ENCODE peak calls at places on chromosomes 13 and 19, in eight cellular contexts. Q, H, K, B, Y, M, I and D are unnamed samples. For H3K9me3 and H3K27me3, the result is how much of the 10 kb centered on the place peaks cover.

GRCh38 chr13:73984949-73985691 is 149.1 kb downstream of the KLF12 start:
- DNase-seq in H (peak), B (no peak), I (peak), Q (no peak), Y (peak), K (no peak), M (no peak), D (peak)

GRCh38 chr13:110683203-110683883 is 22.6 kb downstream of the CARS2 start:
- DNase-seq in I (no peak), H (no peak), M (no peak), B (no peak), Y (no peak), K (peak), Q (no peak), D (peak)

GRCh38 chr13:96781141-96781540 is 213.1 kb downstream of the OXGR1 start:
- DNase-seq in Q (no peak), H (no peak), K (no peak), M (no peak), I (no peak), Y (no peak), B (peak), D (no peak)

GRCh38 chr19:6737284-6737872 is at the start of gene GPR108:
- DNase-seq in I (peak), K (peak), M (peak), Y (peak), Q (peak), H (peak), B (peak), D (peak)

GRCh38 chr13:97723655-97724054 is 229.8 kb upstream of the IPO5 start:
- DNase-seq in K (no peak), B (no peak), H (no peak), M (no peak), Q (no peak), Y (no peak), I (no peak), D (no peak)

GRCh38 chr13:106182404-106182803 is 353.1 kb downstream of the EFNB2 start:
- DNase-seq in Y (no peak), Q (peak), B (no peak), H (no peak), K (peak), M (no peak), I (no peak), D (no peak)

GRCh38 chr13:79782541-79783216 is 301.7 kb downstream of the NDFIP2 start:
- DNase-seq in I (peak), K (no peak), Y (peak), M (peak), H (no peak), B (no peak), Q (peak), D (no peak)

GRCh38 chr19:17686592-17687042 is 1.5 kb downstream of the UNC13A start:
- DNase-seq in M (peak), Q (no peak), B (no peak), K (peak), H (no peak), I (no peak), Y (peak), D (no peak)

GRCh38 chr13:33164331-33164730 is 121.2 kb downstream of the STARD13 start:
- DNase-seq in M (no peak), Q (no peak), I (no peak), K (no peak), H (no peak), Y (no peak), B (no peak), D (no peak)

GRCh38 chr13:31274345-31274870 is 74.6 kb downstream of the B3GLCT start:
- DNase-seq in K (no peak), B (no peak), Y (no peak), Q (no peak), H (no peak), M (no peak), I (no peak), D (no peak)

GRCh38 chr13:73242515-73243015 is 183.8 kb downstream of the KLF5 start:
- DNase-seq in Q (no peak), M (no peak), B (no peak), H (no peak), K (no peak), I (no peak), Y (no peak), D (no peak)

GRCh38 chr19:35673121-35673804 is 6.9 kb downstream of the UPK1A start:
- DNase-seq in H (no peak), K (no peak), I (peak), M (no peak), B (no peak), Y (no peak), Q (no peak), D (peak)

GRCh38 chr19:58395220-58395978 is at the start of gene RNF225:
- DNase-seq in H (no peak), I (peak), Q (no peak), K (no peak), Y (no peak), M (no peak), B (no peak), D (no peak)

GRCh38 chr13:72314210-72314609 is 413.2 kb downstream of the MZT1 start:
- DNase-seq in Q (no peak), B (no peak), M (no peak), H (no peak), K (peak), Y (no peak), I (no peak), D (no peak)

GRCh38 chr19:55586976-55587668 is 6.5 kb upstream of the ZNF579 start:
- DNase-seq in I (peak), Q (peak), Y (peak), H (peak), M (peak), B (peak), K (peak), D (peak)

GRCh38 chr13:59790626-59791025 is 373.1 kb downstream of the DIAPH3 start:
- DNase-seq in H (no peak), M (no peak), Y (no peak), Q (no peak), I (no peak), B (no peak), K (peak), D (no peak)

GRCh38 chr19:1767464-1767933 is 14.2 kb downstream of the ONECUT3 start:
- DNase-seq in Y (no peak), Q (no peak), K (peak), M (peak), I (no peak), H (peak), B (no peak), D (peak)

GRCh38 chr19:5002143-5002542 is 33.2 kb downstream of the KDM4B start:
- DNase-seq in Y (no peak), H (no peak), M (no peak), Q (no peak), B (no peak), K (no peak), I (no peak), D (no peak)

GRCh38 chr19:35545855-35546381 is 492 bp downstream of the TMEM147 start:
- DNase-seq in M (peak), Y (no peak), I (peak), B (no peak), Q (no peak), H (no peak), K (peak), D (peak)

GRCh38 chr19:3899531-3900294 is 19.2 kb downstream of the ATCAY start:
- DNase-seq in I (no peak), H (no peak), B (peak), M (no peak), Y (no peak), Q (no peak), K (no peak), D (no peak)

GRCh38 chr19:48741222-48741999 is 1.0 kb upstream of the RASIP1 start:
- DNase-seq in B (no peak), Y (peak), M (peak), Q (no peak), K (peak), H (no peak), I (peak), D (no peak)

GRCh38 chr19:1848399-1849131 is at the start of gene REXO1:
- DNase-seq in Y (peak), H (peak), I (peak), B (peak), M (peak), Q (peak), K (peak), D (peak)

GRCh38 chr19:55481148-55482127 is 3.5 kb upstream of the NAT14 start:
- DNase-seq in Q (no peak), M (no peak), H (no peak), Y (no peak), B (no peak), I (no peak), K (no peak), D (peak)

GRCh38 chr19:47779524-47780214 is 1.2 kb downstream of the SELENOW start:
- DNase-seq in K (no peak), M (no peak), H (no peak), Y (peak), B (peak), Q (no peak), I (no peak), D (no peak)

GRCh38 chr13:75294110-75294509 is 187.9 kb downstream of the TBC1D4 start:
- DNase-seq in I (no peak), Y (no peak), H (no peak), Q (no peak), B (no peak), K (no peak), M (no peak), D (no peak)

GRCh38 chr19:15025237-15025636 is 24.0 kb upstream of the CASP14 start:
- DNase-seq in M (no peak), I (no peak), Y (no peak), K (peak), H (no peak), Q (no peak), B (no peak), D (no peak)

GRCh38 chr19:48818234-48818823 is 7.5 kb upstream of the BCAT2 start:
- DNase-seq in M (no peak), Y (no peak), I (peak), H (no peak), B (no peak), Q (no peak), K (no peak), D (no peak)

GRCh38 chr19:10899171-10899653 is 27.9 kb downstream of the CARM1 start:
- DNase-seq in B (no peak), I (peak), M (no peak), H (no peak), Y (peak), K (no peak), Q (no peak), D (no peak)

GRCh38 chr19:1360818-1361461 is 22.8 kb upstream of the NDUFS7 start:
- DNase-seq in M (no peak), Q (peak), Y (peak), H (no peak), B (peak), K (peak), I (peak), D (no peak)

GRCh38 chr19:16519230-16519687 is 23.0 kb downstream of the CHERP start:
- DNase-seq in K (no peak), H (no peak), Q (no peak), M (no peak), B (no peak), Y (no peak), I (no peak), D (no peak)

GRCh38 chr19:47848871-47849473 is 10.1 kb upstream of the TPRX2 start:
- DNase-seq in B (no peak), K (peak), H (no peak), M (peak), Y (no peak), I (peak), Q (no peak), D (no peak)

GRCh38 chr19:19064811-19065745 is 1.3 kb downstream of the SLC25A42 start:
- DNase-seq in Q (no peak), I (no peak), M (peak), Y (no peak), B (no peak), K (peak), H (no peak), D (no peak)
- H3K9me3 ChIP-seq in Q (under half), I (under half), M (under half), Y (under half), B (under half), K (under half), H (under half), D (under half)

GRCh38 chr19:39261704-39262103 is 6.5 kb upstream of the IFNL2 start:
- DNase-seq in B (no peak), Y (no peak), K (no peak), M (no peak), H (no peak), Q (no peak), I (no peak), D (no peak)

GRCh38 chr19:39263912-39264305 is 4.3 kb upstream of the IFNL2 start:
- DNase-seq in Y (no peak), M (no peak), H (no peak), B (no peak), I (peak), K (no peak), Q (no peak), D (no peak)

GRCh38 chr19:39264306-39265290 is 3.6 kb upstream of the IFNL2 start:
- DNase-seq in K (no peak), Y (no peak), I (peak), Q (no peak), H (no peak), M (no peak), B (no peak), D (no peak)

GRCh38 chr19:39262496-39262895 is 5.7 kb upstream of the IFNL2 start:
- DNase-seq in I (peak), M (no peak), K (no peak), Q (no peak), H (no peak), B (no peak), Y (no peak), D (no peak)

GRCh38 chr19:39265321-39265916 is 2.8 kb upstream of the IFNL2 start:
- DNase-seq in I (peak), B (no peak), Y (no peak), H (no peak), M (no peak), K (no peak), Q (no peak), D (no peak)
- H3K27me3 ChIP-seq in I (half or more), B (under half), Y (under half), H (under half), M (under half), K (half or more), Q (half or more), D (under half)

GRCh38 chr19:31596751-31597150 is 247.5 kb upstream of the TSHZ3 start:
- DNase-seq in H (no peak), B (no peak), K (no peak), M (no peak), Q (no peak), Y (no peak), I (no peak), D (no peak)

GRCh38 chr19:31598730-31599238 is 249.5 kb upstream of the TSHZ3 start:
- DNase-seq in M (no peak), K (no peak), Q (no peak), I (no peak), Y (no peak), H (no peak), B (no peak), D (no peak)

GRCh38 chr19:31595521-31595920 is 246.3 kb upstream of the TSHZ3 start:
- DNase-seq in I (no peak), B (no peak), Y (no peak), K (no peak), M (no peak), H (no peak), Q (no peak), D (no peak)

GRCh38 chr19:31600731-31601295 is 251.6 kb upstream of the TSHZ3 start:
- DNase-seq in Q (no peak), K (no peak), I (no peak), B (peak), M (no peak), H (no peak), Y (no peak), D (no peak)

DNA sequence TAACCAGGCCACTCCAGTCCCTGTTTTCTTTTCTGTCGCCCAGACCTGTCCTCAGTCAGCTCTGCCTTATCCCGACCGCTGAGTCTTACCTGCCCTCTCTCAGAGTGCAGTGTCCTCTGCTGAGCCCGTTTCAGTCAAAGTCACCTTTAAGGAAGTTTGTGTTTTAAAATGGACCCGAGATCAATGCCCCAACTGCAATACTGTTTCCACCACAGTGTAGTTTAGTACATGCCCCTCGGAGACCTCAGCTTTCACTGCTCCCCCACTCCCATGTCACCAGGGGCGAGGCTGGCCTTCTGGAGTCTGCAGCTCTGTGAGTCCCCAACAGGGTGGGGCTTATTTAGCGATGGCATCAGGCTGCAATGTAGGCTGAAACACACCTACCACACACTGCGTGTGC is 248.4 kb upstream of the TSHZ3 start:
- DNase-seq in K (no peak), Q (no peak), B (no peak), I (no peak), Y (no peak), M (no peak), H (no peak), D (no peak)
- H3K9me3 ChIP-seq in K (under half), Q (under half), B (under half), I (under half), Y (under half), M (under half), H (under half), D (under half)

DNA sequence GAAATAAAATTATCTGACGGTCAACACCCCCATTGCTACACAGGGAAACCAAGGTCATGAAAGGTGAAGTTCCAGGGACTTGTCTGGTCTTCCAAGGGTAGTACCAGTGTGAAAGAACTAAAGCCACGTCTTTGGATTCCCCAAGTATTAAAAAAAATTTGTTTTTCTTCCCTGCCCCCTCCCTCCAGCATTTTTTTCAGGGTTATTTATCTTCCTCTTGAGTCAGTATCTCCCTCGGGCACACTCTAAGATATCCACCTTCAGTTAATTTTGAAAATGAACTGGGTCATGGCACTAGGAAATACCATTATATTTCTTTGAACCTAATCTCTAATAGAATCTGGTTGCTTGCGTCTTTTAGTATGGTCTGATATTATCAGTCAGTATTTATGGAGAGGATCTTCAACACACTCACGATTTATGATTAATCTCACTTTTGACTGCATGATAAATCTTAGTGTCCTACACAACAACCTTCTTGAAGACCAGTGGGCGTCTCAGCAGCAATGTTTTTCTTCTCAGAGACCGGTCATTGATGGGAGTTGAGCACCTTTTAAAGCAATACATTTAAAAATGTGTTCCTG is 9.1 kb downstream of the ATP8A2 start:
- DNase-seq in K (no peak), Y (no peak), B (no peak), H (no peak), Q (no peak), I (no peak), M (no peak), D (no peak)
- H3K27me3 ChIP-seq in K (under half), Y (under half), B (under half), H (under half), Q (under half), I (under half), M (under half), D (under half)

DNA sequence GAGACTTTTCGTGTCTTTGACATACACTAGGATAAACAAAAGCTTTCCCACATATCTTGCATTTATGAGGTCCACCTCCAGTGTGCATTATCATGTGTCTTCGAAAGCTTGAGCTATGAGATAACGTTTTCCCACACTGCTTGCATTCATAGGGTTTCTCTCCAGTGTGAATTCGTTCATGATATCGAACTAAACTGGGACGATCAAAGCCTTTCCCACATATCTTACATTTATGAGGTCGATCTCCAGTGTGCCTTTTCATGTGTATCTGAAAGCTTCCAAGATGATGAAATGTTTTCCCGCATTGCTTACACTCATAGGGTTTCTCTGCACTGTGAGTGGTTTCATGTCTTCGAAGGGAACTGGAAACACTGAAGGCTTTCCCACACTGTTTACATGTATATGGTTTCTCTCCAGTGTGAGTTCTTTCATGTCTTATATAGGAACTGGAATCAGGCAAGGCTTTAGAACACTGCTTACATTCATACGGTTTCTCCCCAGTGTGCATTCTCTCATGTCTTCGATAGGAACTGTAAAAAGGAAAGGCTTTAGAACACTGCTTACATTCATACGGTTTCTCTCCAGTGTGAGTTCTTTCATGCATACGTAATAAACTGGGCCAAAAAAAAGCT is 14.5 kb downstream of the ZNF563 start:
- DNase-seq in M (no peak), H (no peak), Q (no peak), I (no peak), Y (no peak), B (no peak), K (no peak), D (no peak)
- H3K9me3 ChIP-seq in M (under half), H (under half), Q (under half), I (under half), Y (under half), B (under half), K (under half), D (under half)

DNA sequence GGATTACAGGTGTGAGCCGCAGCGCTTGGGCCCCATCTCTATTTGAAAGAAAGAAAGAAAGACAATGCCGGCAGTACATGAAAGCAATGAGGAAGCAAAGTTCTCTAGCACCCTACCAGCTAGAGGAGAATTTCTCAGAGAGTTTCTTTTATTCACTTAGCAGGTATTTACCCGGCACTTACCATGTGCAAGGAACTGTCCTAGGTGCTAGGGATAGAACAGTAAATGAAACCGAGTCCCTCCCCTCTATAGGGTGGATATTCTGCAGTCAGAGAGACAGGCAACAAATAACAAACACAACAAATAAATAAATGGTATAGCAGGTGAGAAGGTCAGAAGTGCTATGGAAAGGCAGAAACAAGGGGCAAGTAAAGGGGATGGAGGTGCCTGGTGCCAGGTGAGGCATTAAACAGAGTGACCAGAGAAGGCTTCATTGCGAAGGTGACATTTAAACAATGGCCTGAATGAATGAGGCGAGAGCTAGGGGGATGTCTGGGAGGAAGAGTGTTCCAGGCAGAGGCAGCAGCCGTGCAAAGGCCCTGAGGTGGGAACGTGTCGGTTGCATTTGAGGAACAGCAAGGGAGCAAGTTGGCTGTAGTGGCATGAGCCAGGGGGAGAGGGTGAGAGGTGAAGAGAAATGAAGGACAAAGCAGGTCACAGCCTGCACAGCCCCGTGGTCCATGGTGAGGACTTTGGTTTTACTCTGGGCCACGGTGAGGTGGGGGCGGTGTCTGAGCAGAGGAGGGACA is 10.8 kb upstream of the MYH14 start:
- DNase-seq in B (no peak), I (no peak), H (no peak), K (no peak), Q (no peak), Y (no peak), M (no peak), D (no peak)
- H3K27me3 ChIP-seq in B (under half), I (under half), H (under half), K (under half), Q (under half), Y (under half), M (half or more), D (under half)

GRCh38 chr19:23528376-23528775 is 133.1 kb upstream of the ZNF91 start:
- DNase-seq in K (no peak), H (no peak), B (no peak), Q (no peak), Y (no peak), I (no peak), M (no peak), D (no peak)
- H3K9me3 ChIP-seq in K (half or more), H (under half), B (under half), Q (under half), Y (under half), I (under half), M (under half), D (under half)